ENCODE peak calls at places on chromosomes 4 and X, in seven cellular contexts. W, H, C, I, U, O and N are unnamed samples. For H3K27me3, the result is how much of the 10 kb centered on the place peaks cover.

GRCh38 chrX:103629295-103630170 is 758 bp downstream of the TCEAL1 start:
- DNase-seq in C (peak), W (peak), H (peak), O (peak), I (peak), U (no peak), N (peak)

GRCh38 chr4:156923525-156923924 is 48.1 kb downstream of the PDGFC start:
- DNase-seq in W (no peak), U (no peak), C (no peak), O (no peak), I (no peak), H (no peak), N (no peak)

GRCh38 chrX:87732133-87732532 is 214.5 kb downstream of the KLHL4 start:
- DNase-seq in I (no peak), C (no peak), H (no peak), W (no peak), O (no peak), U (no peak), N (no peak)

GRCh38 chrX:154140742-154141141 is 3.3 kb upstream of the OPN1LW start:
- DNase-seq in I (no peak), O (no peak), H (no peak), U (no peak), C (no peak), W (no peak), N (no peak)

GRCh38 chrX:45767021-45767491 is 566.4 kb upstream of the DIPK2B start:
- DNase-seq in W (no peak), U (no peak), I (no peak), H (peak), C (no peak), O (no peak), N (no peak)

GRCh38 chr4:119038465-119038864 is 97.2 kb upstream of the MYOZ2 start:
- DNase-seq in U (no peak), H (peak), O (no peak), W (no peak), I (no peak), C (no peak), N (no peak)

GRCh38 chr4:175536852-175537453 is 275.1 kb downstream of the GPM6A start:
- DNase-seq in C (no peak), H (peak), I (no peak), O (peak), U (no peak), W (no peak), N (no peak)

GRCh38 chr4:185183622-185184281 is 20.0 kb downstream of the CFAP97 start:
- DNase-seq in W (peak), U (peak), C (peak), H (peak), O (no peak), I (peak), N (peak)

GRCh38 chr4:5409237-5409636 is 299.1 kb downstream of the EVC2 start:
- DNase-seq in I (no peak), W (no peak), C (no peak), U (no peak), O (no peak), H (peak), N (no peak)

DNA sequence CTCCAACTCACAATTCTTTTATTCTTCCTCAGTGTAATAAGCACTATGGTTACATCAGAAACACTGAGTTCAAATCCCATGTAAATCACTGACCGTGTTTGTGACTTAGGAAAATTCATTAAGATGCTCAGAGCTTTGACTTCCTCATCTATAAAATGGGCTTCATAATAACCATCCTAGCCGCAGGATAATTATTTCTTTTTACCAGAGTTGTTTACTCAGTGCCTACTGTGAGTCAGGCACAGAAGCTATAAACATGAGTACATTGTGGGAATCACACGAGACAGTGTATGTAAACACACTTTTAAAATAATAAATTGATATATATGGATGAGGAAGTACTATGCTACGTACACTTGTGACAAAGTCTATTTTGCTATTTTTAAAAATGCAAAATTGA is 296.3 kb upstream of the TENM3 start:
- DNase-seq in W (no peak), O (no peak), C (no peak), H (peak), I (no peak), U (no peak), N (no peak)
- H3K4me3 ChIP-seq in W (no peak), O (no peak), C (no peak), H (no peak), I (no peak), U (no peak), N (no peak)

GRCh38 chr4:30821275-30821674 is 101.1 kb downstream of the PCDH7 start:
- DNase-seq in I (no peak), W (no peak), H (no peak), O (no peak), U (no peak), C (no peak), N (no peak)
- H3K27ac ChIP-seq in I (no peak), W (no peak), H (no peak), O (no peak), U (no peak), C (no peak), N (no peak)

GRCh38 chrX:140507982-140508305 is 3.1 kb upstream of the SOX3 start:
- DNase-seq in W (no peak), I (no peak), U (no peak), C (no peak), H (no peak), O (no peak), N (no peak)

GRCh38 chrX:140509468-140510305 is 4.8 kb upstream of the SOX3 start:
- DNase-seq in O (no peak), I (no peak), H (no peak), C (no peak), U (no peak), W (no peak), N (no peak)

GRCh38 chrX:140510306-140510676 is 5.4 kb upstream of the SOX3 start:
- DNase-seq in C (no peak), H (no peak), W (no peak), U (no peak), I (no peak), O (no peak), N (no peak)

GRCh38 chrX:140508958-140509357 is 4.1 kb upstream of the SOX3 start:
- DNase-seq in W (no peak), U (no peak), O (no peak), I (no peak), C (no peak), H (no peak), N (no peak)

DNA sequence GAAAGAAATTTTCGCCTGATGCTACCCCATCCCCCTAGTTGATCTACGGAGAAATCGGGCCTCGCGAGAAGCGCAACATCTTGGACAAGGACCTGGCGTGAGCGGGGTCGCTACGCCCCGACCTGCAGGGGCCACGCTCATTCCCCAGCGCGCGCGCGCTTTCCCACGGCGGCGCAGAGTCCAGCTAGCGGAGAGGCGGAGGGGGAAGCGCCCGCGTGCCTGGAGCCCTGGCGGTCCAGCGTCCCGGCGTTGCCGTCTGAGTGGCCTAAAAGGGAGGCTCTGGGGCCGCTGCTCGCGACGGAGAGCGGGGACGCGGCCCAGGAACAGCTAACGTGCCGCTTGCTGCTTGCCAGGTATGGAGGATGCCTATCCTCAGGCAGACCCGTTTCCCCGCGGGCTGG is 6.0 kb upstream of the SOX3 start:
- DNase-seq in O (no peak), C (no peak), U (no peak), I (no peak), W (no peak), H (no peak), N (no peak)
- H3K27me3 ChIP-seq in O (under half), C (half or more), U (under half), I (half or more), W (half or more), H (under half), N (under half)

DNA sequence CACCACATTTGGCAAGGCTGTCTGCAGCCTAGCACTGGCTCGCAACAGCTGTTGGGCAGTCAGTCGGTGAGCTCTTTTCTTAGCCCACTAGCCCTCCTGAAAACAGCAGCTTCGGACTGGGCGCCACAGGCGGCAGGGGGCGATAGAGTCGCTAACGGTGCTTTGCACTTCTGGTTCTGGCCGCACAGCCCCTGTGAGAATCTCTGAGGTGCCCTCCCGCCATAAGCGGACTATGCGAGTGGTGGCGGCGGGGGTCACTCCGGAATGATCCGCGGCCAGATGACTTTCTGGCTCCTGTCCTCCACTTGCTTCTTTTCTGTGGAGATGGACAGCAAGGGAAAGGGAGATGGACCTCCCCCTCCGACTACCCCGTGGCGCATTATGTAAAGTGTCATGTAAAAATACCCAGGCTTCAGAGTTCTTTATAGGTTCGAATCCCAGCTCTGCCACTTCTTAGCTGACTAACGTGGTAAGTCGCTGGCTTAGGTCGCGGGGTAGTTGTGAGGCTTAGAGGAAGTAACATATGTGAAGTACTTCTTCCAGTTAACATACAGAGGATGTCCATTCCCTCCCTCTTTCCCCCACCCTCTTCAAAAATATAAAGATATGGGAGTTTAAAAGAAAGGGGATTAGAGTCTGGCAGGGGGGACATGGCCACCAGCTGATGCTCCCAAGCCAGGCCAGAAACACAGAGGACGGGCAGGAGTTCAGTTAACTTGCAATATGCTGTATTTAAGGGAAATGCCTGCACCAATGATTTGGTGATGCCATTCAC is 11.0 kb downstream of the ARHGAP36 start:
- DNase-seq in O (no peak), W (no peak), H (no peak), I (no peak), C (no peak), U (no peak), N (peak)
- H3K4me3 ChIP-seq in O (no peak), W (no peak), H (no peak), I (no peak), C (no peak), U (no peak), N (no peak)

GRCh38 chrX:21933077-21933476 is 7.4 kb upstream of the SMS start:
- DNase-seq in O (no peak), I (no peak), H (no peak), U (no peak), W (no peak), C (no peak), N (no peak)
- H3K27ac ChIP-seq in O (peak), I (peak), H (peak), U (peak), W (no peak), C (no peak), N (no peak)

DNA sequence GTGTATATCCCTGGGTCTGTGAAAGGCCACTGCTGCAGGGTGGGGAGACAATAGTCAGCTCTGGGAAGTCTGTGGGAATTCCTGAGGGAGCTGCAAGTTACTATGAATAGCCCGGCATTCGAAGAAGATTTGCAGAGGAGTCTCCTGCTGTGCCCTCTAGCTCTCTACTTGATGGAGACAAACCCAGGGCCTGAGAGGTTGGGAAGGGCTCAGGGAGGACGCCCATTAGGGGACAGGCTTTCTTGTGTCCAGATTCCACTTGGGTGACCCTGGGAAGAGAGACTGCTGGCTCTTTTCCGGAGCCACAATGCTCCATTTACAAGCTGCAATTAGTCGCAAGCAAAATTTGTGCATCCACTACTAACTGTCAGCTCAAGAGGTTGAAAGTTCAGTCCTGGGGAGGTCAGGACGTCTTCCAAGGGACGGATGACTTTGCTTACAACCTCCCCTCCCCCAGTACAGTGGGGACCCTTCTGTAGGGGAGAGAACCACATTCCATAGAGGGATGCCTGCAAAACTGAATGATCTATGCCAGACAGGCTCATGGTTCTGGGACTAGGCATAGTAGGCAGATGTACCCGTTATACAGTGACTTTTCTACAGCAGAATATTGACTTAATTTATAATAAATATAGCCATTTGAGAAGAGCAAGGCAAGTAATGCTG is 48.2 kb upstream of the PHOX2B start:
- DNase-seq in I (no peak), W (no peak), C (no peak), U (no peak), H (no peak), O (no peak), N (no peak)
- H3K27me3 ChIP-seq in I (under half), W (under half), C (under half), U (under half), H (under half), O (under half), N (under half)

GRCh38 chr4:8314691-8315255 is 45.2 kb downstream of the HTRA3 start:
- DNase-seq in I (no peak), U (no peak), O (no peak), C (no peak), H (no peak), W (peak), N (peak)

GRCh38 chr4:8317474-8317873 is 47.9 kb downstream of the HTRA3 start:
- DNase-seq in C (no peak), O (no peak), U (no peak), W (no peak), H (no peak), I (no peak), N (no peak)

GRCh38 chr4:8316251-8316771 is 46.8 kb downstream of the HTRA3 start:
- DNase-seq in W (peak), O (no peak), H (no peak), I (no peak), C (no peak), U (no peak), N (peak)

GRCh38 chr4:8316911-8317351 is 47.4 kb downstream of the HTRA3 start:
- DNase-seq in W (peak), C (no peak), H (no peak), I (peak), O (no peak), U (no peak), N (no peak)

DNA sequence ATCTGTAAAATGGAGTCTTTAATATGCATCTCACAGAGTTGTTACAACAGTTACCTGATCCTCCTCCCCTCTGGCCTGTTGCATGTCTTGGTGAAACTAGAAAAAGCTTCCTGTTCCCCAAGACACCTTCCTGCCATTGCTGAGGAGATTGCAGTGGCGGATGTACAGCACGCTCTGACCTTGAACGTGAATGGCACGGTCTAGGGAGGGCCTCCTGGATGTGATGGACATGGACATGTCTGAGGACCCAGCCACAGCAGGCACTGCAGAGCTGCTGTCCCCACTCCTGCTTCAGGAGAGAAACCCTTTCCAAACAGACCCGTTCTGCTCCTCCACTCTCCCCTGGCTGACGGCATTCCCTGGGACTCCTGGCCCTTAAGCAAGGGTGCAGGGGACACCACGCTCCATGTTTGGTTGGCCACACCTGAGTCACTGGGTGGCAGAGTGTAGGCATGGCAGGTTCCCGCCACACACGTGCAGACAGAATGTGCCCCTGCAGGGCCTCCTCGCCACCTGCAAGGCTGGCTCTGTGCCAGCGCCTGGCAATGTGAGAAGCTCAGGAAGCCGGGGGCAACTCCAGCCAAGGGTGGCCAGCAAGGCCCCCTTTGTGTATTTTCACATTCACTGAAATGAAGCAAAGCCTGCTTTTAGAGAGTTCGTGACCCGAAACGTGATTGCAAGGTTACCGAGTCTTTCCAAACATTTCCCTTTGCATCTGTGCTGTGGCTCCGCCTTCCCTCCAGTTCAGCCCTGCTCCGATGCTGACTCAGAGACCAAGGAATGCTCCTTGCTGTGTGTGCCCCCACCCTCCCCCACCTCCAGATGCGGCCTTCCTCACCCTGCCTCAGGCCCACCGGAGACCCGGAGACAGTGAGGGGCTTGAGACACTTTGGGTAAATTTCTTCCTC is 46.0 kb downstream of the HTRA3 start:
- DNase-seq in C (no peak), U (no peak), O (no peak), W (peak), H (peak), I (peak), N (peak)
- H3K4me3 ChIP-seq in C (no peak), U (peak), O (no peak), W (no peak), H (no peak), I (no peak), N (no peak)

GRCh38 chrX:13123857-13124345 is 79.5 kb upstream of the FAM9C start:
- DNase-seq in C (no peak), O (no peak), U (no peak), H (peak), W (no peak), I (no peak), N (no peak)

GRCh38 chrX:13121020-13121419 is 76.6 kb upstream of the FAM9C start:
- DNase-seq in O (no peak), I (no peak), C (no peak), H (no peak), U (no peak), W (no peak), N (no peak)

GRCh38 chrX:13119386-13119785 is 75.0 kb upstream of the FAM9C start:
- DNase-seq in U (no peak), H (peak), W (no peak), C (no peak), O (no peak), I (no peak), N (no peak)

GRCh38 chrX:13123247-13123856 is 78.9 kb upstream of the FAM9C start:
- DNase-seq in O (no peak), I (no peak), C (no peak), H (no peak), U (no peak), W (no peak), N (no peak)

GRCh38 chrX:13120017-13120416 is 75.6 kb upstream of the FAM9C start:
- DNase-seq in O (no peak), C (no peak), I (no peak), U (no peak), H (peak), W (no peak), N (peak)
- H3K27ac ChIP-seq in O (peak), C (peak), I (no peak), U (peak), H (peak), W (peak), N (peak)

GRCh38 chr4:792729-793108 is 33.2 kb downstream of the CPLX1 start:
- DNase-seq in U (no peak), W (no peak), H (no peak), O (no peak), I (no peak), C (no peak), N (no peak)
- H3K27me3 ChIP-seq in U (under half), W (half or more), H (half or more), O (under half), I (half or more), C (half or more), N (under half)

DNA sequence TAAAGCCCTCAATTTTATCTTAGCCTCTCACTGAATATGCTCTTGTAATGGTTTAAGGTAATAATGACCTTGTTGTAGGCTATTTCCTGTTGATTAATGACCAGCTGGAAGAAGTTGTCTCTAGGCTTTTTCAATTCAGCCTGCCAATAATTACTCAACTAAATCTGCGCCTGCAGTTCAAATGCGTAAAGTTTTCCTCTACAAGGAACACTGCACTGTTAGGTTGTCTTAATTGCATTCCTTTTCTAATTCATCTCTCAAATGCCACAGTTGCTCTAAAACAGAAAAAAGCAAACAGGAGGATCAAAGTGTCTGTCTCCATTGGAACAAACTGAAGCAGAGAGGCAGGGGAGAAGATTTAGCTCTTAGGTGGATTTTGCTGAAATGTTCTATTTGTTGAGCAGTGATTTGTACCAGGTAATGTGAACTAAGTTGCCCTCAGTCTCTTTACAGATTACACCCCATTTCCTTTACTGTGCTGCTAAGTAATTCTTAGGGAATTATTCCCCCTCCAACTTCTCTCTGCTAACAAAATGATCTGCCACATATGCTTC is 149.1 kb downstream of the SPRY1 start:
- DNase-seq in H (no peak), C (no peak), W (no peak), I (no peak), O (no peak), U (no peak), N (no peak)
- H3K4me3 ChIP-seq in H (no peak), C (no peak), W (no peak), I (no peak), O (no peak), U (no peak), N (no peak)